ENCODE peak calls at places on chromosomes 13 and 19, in eight cellular contexts. O is stimulated activated CD8-positive, alpha-beta memory T cell treated with anti-CD3 and anti-CD28 coated beads, Interleukin-15, amount 100 ng/mL, for 48 hours; F is cardiac fibroblast; C is CD8-positive, alpha-beta memory T cell; U is T-helper 9 cell; A is omental fat pad; B is SK-N-SH; W is cardiac muscle cell. E is an unnamed sample.

GRCh38 chr13:109000207-109000606 is 370.8 kb downstream of the MYO16 start:
- DNase-seq in O (no peak), F (no peak), C (no peak), U (no peak), A (no peak), B (no peak), W (no peak), E (no peak)

GRCh38 chr19:17183271-17183757 is 31.8 kb upstream of the USE1 start:
- DNase-seq in O (no peak), F (no peak), C (peak; percentile 25), U (no peak), A (no peak), B (no peak), W (no peak), E (no peak)

GRCh38 chr19:35144600-35145436 is 1.8 kb downstream of the FXYD7 start:
- DNase-seq in O (no peak), F (no peak), C (peak; percentile 36), U (no peak), A (no peak), B (no peak), W (peak; percentile 32), E (no peak)

GRCh38 chr19:48854103-48854502 is 14.3 kb downstream of the PLEKHA4 start:
- DNase-seq in O (no peak), F (no peak), C (no peak), U (no peak), A (no peak), B (no peak), W (no peak), E (no peak)

GRCh38 chr13:25715760-25716159 is 336.1 kb downstream of the SHISA2 start:
- DNase-seq in O (no peak), F (no peak), C (no peak), U (no peak), A (no peak), B (no peak), W (no peak), E (no peak)

GRCh38 chr19:34094960-34095359 is 77.3 kb upstream of the LSM14A start:
- DNase-seq in O (no peak), F (no peak), C (no peak), U (no peak), A (no peak), B (no peak), W (peak; percentile 6), E (no peak)

GRCh38 chr19:47660435-47660832 is 51.5 kb downstream of the BICRA start:
- DNase-seq in O (no peak), F (no peak), C (no peak), U (no peak), A (no peak), B (no peak), W (no peak), E (no peak)

GRCh38 chr13:97261254-97262015 is 39.3 kb downstream of the MBNL2 start:
- DNase-seq in O (peak; percentile 25), F (no peak), C (no peak), U (peak; percentile 14), A (no peak), B (no peak), W (no peak), E (no peak)

GRCh38 chr19:5053661-5054060 is 84.7 kb downstream of the KDM4B start:
- DNase-seq in O (no peak), F (no peak), C (no peak), U (no peak), A (no peak), B (no peak), W (no peak), E (no peak)

GRCh38 chr13:95049772-95050171 is 251.5 kb downstream of the ABCC4 start:
- DNase-seq in O (no peak), F (no peak), C (no peak), U (no peak), A (no peak), B (no peak), W (no peak), E (no peak)

GRCh38 chr13:34076943-34077703 is 259.2 kb downstream of the RFC3 start:
- DNase-seq in O (no peak), F (peak; percentile 58), C (no peak), U (no peak), A (no peak), B (peak; percentile 35), W (peak; percentile 49), E (peak; percentile 39)

GRCh38 chr19:4531562-4532165 is 3.4 kb downstream of the PLIN5 start:
- DNase-seq in O (no peak), F (no peak), C (no peak), U (no peak), A (no peak), B (peak; percentile 64), W (no peak), E (no peak)

GRCh38 chr19:7685546-7686445 is 5.2 kb downstream of the TRAPPC5 start:
- DNase-seq in O (no peak), F (no peak), C (no peak), U (no peak), A (no peak), B (no peak), W (no peak), E (no peak)

GRCh38 chr13:28046981-28047380 is 53.4 kb downstream of the FLT3 start:
- DNase-seq in O (no peak), F (peak; percentile 9), C (no peak), U (no peak), A (no peak), B (no peak), W (no peak), E (peak; percentile 52)

GRCh38 chr13:33869005-33869404 is 51.1 kb downstream of the RFC3 start:
- DNase-seq in O (no peak), F (no peak), C (no peak), U (no peak), A (no peak), B (no peak), W (no peak), E (no peak)

GRCh38 chr13:79723462-79724116 is 242.6 kb downstream of the NDFIP2 start:
- DNase-seq in O (no peak), F (no peak), C (no peak), U (no peak), A (no peak), B (no peak), W (peak; percentile 27), E (no peak)

GRCh38 chr13:112846411-112847115 is 122.5 kb upstream of the MCF2L start:
- DNase-seq in O (no peak), F (no peak), C (no peak), U (no peak), A (no peak), B (no peak), W (no peak), E (no peak)

GRCh38 chr19:18122424-18122823 is 24.8 kb downstream of the MAST3 start:
- DNase-seq in O (no peak), F (no peak), C (no peak), U (no peak), A (no peak), B (no peak), W (no peak), E (no peak)

GRCh38 chr13:36154567-36155231 is 23.5 kb upstream of the DCLK1 start:
- DNase-seq in O (no peak), F (peak; percentile 32), C (no peak), U (no peak), A (no peak), B (peak; percentile 62), W (no peak), E (no peak)

GRCh38 chr13:44026194-44026593 is 146.5 kb downstream of the LACC1 start:
- DNase-seq in O (no peak), F (no peak), C (no peak), U (no peak), A (no peak), B (no peak), W (no peak), E (no peak)

GRCh38 chr19:52991484-52991883 is 22.2 kb upstream of the ERVV-1 start:
- DNase-seq in O (no peak), F (peak; percentile 71), C (no peak), U (no peak), A (no peak), B (no peak), W (peak; percentile 50), E (peak; percentile 54)

GRCh38 chr13:111389621-111390521 is 69.4 kb downstream of the TEX29 start:
- DNase-seq in O (no peak), F (no peak), C (no peak), U (no peak), A (no peak), B (no peak), W (no peak), E (no peak)

GRCh38 chr19:44626067-44626624 is 12.8 kb downstream of the IGSF23 start:
- DNase-seq in O (no peak), F (peak; percentile 98), C (no peak), U (no peak), A (no peak), B (no peak), W (peak; percentile 93), E (peak; percentile 94)

GRCh38 chr19:2274937-2275535 is 6.9 kb downstream of the PEAK3 start:
- DNase-seq in O (no peak), F (peak; percentile 77), C (peak; percentile 51), U (no peak), A (no peak), B (peak; percentile 89), W (peak; percentile 77), E (peak; percentile 76)

GRCh38 chr13:41631296-41631965 is 174.1 kb downstream of the RGCC start:
- DNase-seq in O (no peak), F (no peak), C (no peak), U (no peak), A (no peak), B (no peak), W (no peak), E (peak; percentile 56)

GRCh38 chr19:29092712-29093552 is 120.0 kb downstream of the UQCRFS1 start:
- DNase-seq in O (no peak), F (no peak), C (no peak), U (no peak), A (no peak), B (no peak), W (no peak), E (peak; percentile 61)

GRCh38 chr13:45402641-45403040 is 15.5 kb downstream of the SLC25A30 start:
- DNase-seq in O (no peak), F (no peak), C (no peak), U (no peak), A (no peak), B (no peak), W (no peak), E (no peak)

GRCh38 chr19:23542562-23542961 is 144.4 kb downstream of the ZNF675 start:
- DNase-seq in O (no peak), F (no peak), C (no peak), U (no peak), A (no peak), B (no peak), W (no peak), E (no peak)

GRCh38 chr13:113774177-113775107 is 15.4 kb downstream of the TMEM255B start:
- DNase-seq in O (no peak), F (peak; percentile 78), C (no peak), U (no peak), A (peak; percentile 17), B (peak; percentile 50), W (peak; percentile 46), E (peak; percentile 65)